ENCODE peak calls at places on chromosomes 11 and 22, in nine cellular contexts. U, V, X, J, Z, K, S, P and C are unnamed samples.

GRCh38 chr11:100831929-100832480 is 144.9 kb downstream of the ARHGAP42 start:
- DNase-seq in P (no peak), J (no peak), S (no peak), X (peak; percentile 19), U (no peak), K (no peak), Z (no peak), V (no peak), C (no peak)

GRCh38 chr11:12981879-12982531 is 27.1 kb upstream of the RASSF10 start:
- DNase-seq in U (no peak), P (no peak), V (no peak), X (no peak), J (no peak), Z (no peak), S (peak; percentile 4), K (no peak), C (no peak)

GRCh38 chr11:107928767-107929507 is 689 bp downstream of the RAB39A start:
- DNase-seq in P (no peak), V (no peak), X (no peak), Z (peak; percentile 14), U (peak; percentile 19), S (no peak), K (no peak), J (no peak), C (peak; percentile 10)

GRCh38 chr11:34274712-34275398 is 83.0 kb downstream of the ABTB2 start:
- DNase-seq in S (peak; percentile 98), V (peak; percentile 96), Z (peak; percentile 93), X (peak; percentile 62), K (peak; percentile 92), P (peak; percentile 98), U (peak; percentile 70), J (peak; percentile 92), C (peak; percentile 73)

GRCh38 chr22:42061041-42061440 is 9.6 kb downstream of the NAGA start:
- DNase-seq in S (no peak), J (no peak), X (no peak), K (no peak), P (no peak), U (no peak), Z (no peak), V (no peak), C (no peak)

GRCh38 chr11:132131962-132132361 is 761.5 kb downstream of the NTM start:
- DNase-seq in U (no peak), K (no peak), J (no peak), X (no peak), P (no peak), V (no peak), S (no peak), Z (no peak), C (no peak)

GRCh38 chr11:109140426-109140825 is 281.6 kb upstream of the C11orf87 start:
- DNase-seq in V (no peak), X (no peak), U (no peak), J (no peak), Z (no peak), K (no peak), S (no peak), P (no peak), C (no peak)

GRCh38 chr22:47561115-47561675 is 798.7 kb downstream of the TBC1D22A start:
- DNase-seq in X (no peak), P (no peak), S (no peak), Z (no peak), U (no peak), J (no peak), K (no peak), V (no peak), C (no peak)

GRCh38 chr22:41976961-41977566 is 7.8 kb downstream of the SEPTIN3 start:
- DNase-seq in P (no peak), K (no peak), U (no peak), J (no peak), S (no peak), V (no peak), X (no peak), Z (no peak), C (no peak)

GRCh38 chr11:119700536-119701346 is 28.3 kb downstream of the NECTIN1 start:
- DNase-seq in P (no peak), Z (no peak), K (no peak), X (no peak), J (no peak), U (no peak), V (no peak), S (no peak), C (no peak)

GRCh38 chr11:77071671-77072605 is 5.2 kb downstream of the CAPN5 start:
- DNase-seq in S (peak; percentile 37), U (peak; percentile 39), K (no peak), V (no peak), X (no peak), Z (no peak), J (peak; percentile 24), P (no peak), C (peak; percentile 25)

GRCh38 chr22:28915969-28916368 is 32.6 kb downstream of the ZNRF3 start:
- DNase-seq in V (no peak), X (no peak), J (no peak), U (no peak), S (no peak), Z (no peak), K (no peak), P (no peak), C (no peak)

GRCh38 chr11:11403763-11404725 is 51.0 kb upstream of the CSNK2A3 start:
- DNase-seq in V (no peak), P (no peak), U (no peak), K (no peak), J (no peak), Z (no peak), S (peak; percentile 41), X (peak; percentile 62), C (no peak)

GRCh38 chr11:8758619-8759169 is 76.1 kb downstream of the RPL27A start:
- DNase-seq in Z (no peak), K (no peak), V (no peak), X (no peak), S (no peak), P (no peak), J (no peak), U (no peak), C (no peak)

GRCh38 chr11:8757533-8757932 is 74.9 kb downstream of the RPL27A start:
- DNase-seq in J (no peak), P (no peak), K (no peak), X (no peak), U (no peak), Z (no peak), S (no peak), V (no peak), C (no peak)

GRCh38 chr11:8756201-8756600 is 73.6 kb downstream of the RPL27A start:
- DNase-seq in J (no peak), Z (no peak), S (peak; percentile 78), K (no peak), U (no peak), V (no peak), P (no peak), X (no peak), C (no peak)

GRCh38 chr11:8757047-8757446 is 74.5 kb downstream of the RPL27A start:
- DNase-seq in P (no peak), K (no peak), X (no peak), J (no peak), V (no peak), U (peak; percentile 59), S (peak; percentile 57), Z (no peak), C (no peak)

GRCh38 chr11:8754241-8754640 is 71.6 kb downstream of the RPL27A start:
- DNase-seq in V (no peak), Z (no peak), U (no peak), K (no peak), J (no peak), X (no peak), P (no peak), S (no peak), C (no peak)
- H3K27ac ChIP-seq in V (no peak overlapping the region), Z (no peak overlapping the region), U (no peak overlapping the region), K (no peak overlapping the region), J (no peak overlapping the region), X (no peak overlapping the region), P (no peak overlapping the region), S (no peak overlapping the region), C (no peak overlapping the region)

GRCh38 chr11:8685820-8686219 is 3.2 kb downstream of the RPL27A start:
- DNase-seq in P (no peak), Z (no peak), S (no peak), U (no peak), X (no peak), K (no peak), V (no peak), J (no peak), C (no peak)

GRCh38 chr11:8684600-8685290 is 2.2 kb downstream of the RPL27A start:
- DNase-seq in K (no peak), P (no peak), Z (no peak), X (no peak), J (no peak), U (no peak), S (no peak), V (no peak), C (no peak)

GRCh38 chr11:8683115-8683807 is 669 bp downstream of the RPL27A start:
- DNase-seq in K (no peak), V (no peak), S (no peak), Z (no peak), X (no peak), P (no peak), J (no peak), U (peak; percentile 45), C (no peak)

GRCh38 chr11:8686325-8686724 is 3.7 kb downstream of the RPL27A start:
- DNase-seq in J (no peak), Z (no peak), S (no peak), U (no peak), V (no peak), K (no peak), P (no peak), X (no peak), C (no peak)

GRCh38 chr11:8685306-8685705 is 2.7 kb downstream of the RPL27A start:
- DNase-seq in U (no peak), V (no peak), Z (no peak), X (no peak), K (no peak), S (no peak), P (no peak), J (no peak), C (no peak)
- TF ChIP-seq POLR2A in U (no peak), V (no peak), Z (no peak), X (no peak), K (no peak), S (no peak), P (no peak), J (no peak), C (no peak)

DNA sequence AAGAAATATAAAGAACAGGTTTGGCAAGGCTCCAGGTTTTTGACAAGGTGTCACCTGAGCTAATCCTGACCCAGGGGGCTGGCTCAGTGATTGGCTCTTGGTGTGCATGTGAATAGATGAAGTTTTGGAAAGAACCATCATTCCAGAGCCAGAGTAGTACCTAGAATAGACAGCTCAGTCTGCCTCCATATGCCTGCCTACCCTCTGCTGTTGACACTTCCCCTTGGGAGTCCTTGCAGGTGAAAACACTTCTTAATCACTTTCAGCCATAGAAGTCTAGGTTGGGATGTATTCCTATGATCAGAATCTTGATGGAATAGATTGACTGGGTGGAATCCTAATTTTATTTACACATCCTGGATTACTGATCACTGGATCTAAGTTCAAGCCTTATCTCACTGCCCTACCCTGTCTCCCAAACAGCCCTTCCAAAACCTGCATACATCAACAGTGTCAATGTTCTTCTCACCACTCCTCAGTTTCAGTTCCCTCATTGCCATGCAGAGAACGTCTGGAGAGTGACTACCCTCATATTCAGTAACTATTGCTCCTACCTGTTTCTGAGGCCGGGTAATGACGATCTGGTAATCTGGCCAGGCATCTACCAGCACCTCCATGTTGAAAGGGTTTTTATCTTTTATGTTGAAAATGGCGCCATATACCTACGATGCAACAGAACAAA is 6.7 kb downstream of the GLYATL2 start:
- DNase-seq in Z (no peak), U (no peak), J (no peak), P (no peak), K (no peak), X (no peak), S (no peak), V (no peak), C (no peak)
- H3K27ac ChIP-seq in Z (no peak overlapping the region), U (no peak overlapping the region), J (no peak overlapping the region), P (no peak overlapping the region), K (no peak overlapping the region), X (no peak overlapping the region), S (no peak overlapping the region), V (no peak overlapping the region), C (no peak overlapping the region)

GRCh38 chr11:65853249-65853979 is 4.6 kb downstream of the CFL1 start:
- DNase-seq in X (no peak), V (no peak), J (no peak), K (no peak), P (no peak), Z (no peak), U (peak; percentile 16), S (no peak), C (peak; percentile 18)
- TF ChIP-seq POLR2A in X (no peak), V (no peak), J (no peak), K (no peak), P (no peak), Z (no peak), U (no peak), S (no peak), C (no peak)